ENCODE peak calls at places on chromosomes 2 and 18, in nine cellular contexts. D is omental fat pad, H is BJ, Y is neural crest cell, T is retinal pigment epithelial cell, S is testis, F is endothelial cell, A is WTC11, Z is AG04450. J is an unnamed sample.

GRCh38 chr2:127508621-127509034 is 17.7 kb downstream of the IWS1 start:
- DNase-seq in D (peak), H (peak), Y (no peak), T (peak), S (peak), F (no peak), A (no peak), Z (peak), J (peak)

GRCh38 chr2:220226076-220226475 is 598.6 kb downstream of the SLC4A3 start:
- DNase-seq in D (no peak), H (no peak), Y (no peak), T (no peak), S (no peak), F (no peak), A (no peak), Z (no peak), J (no peak)

GRCh38 chr2:15749460-15750432 is 158.1 kb downstream of the DDX1 start:
- DNase-seq in D (no peak), H (no peak), Y (no peak), T (no peak), S (no peak), F (no peak), A (no peak), Z (no peak), J (no peak)

GRCh38 chr2:191351921-191352320 is 106.7 kb downstream of the MYO1B start:
- DNase-seq in D (no peak), H (no peak), Y (no peak), T (no peak), S (no peak), F (no peak), A (no peak), Z (no peak), J (no peak)

GRCh38 chr18:10085876-10086275 is 172.1 kb downstream of the VAPA start:
- DNase-seq in D (no peak), H (no peak), Y (no peak), T (no peak), S (no peak), F (no peak), A (no peak), Z (no peak), J (no peak)

GRCh38 chr2:232741972-232742371 is 34.4 kb downstream of the KCNJ13 start:
- DNase-seq in D (no peak), H (no peak), Y (no peak), T (no peak), S (no peak), F (no peak), A (no peak), Z (no peak), J (no peak)

GRCh38 chr2:113264713-113265403 is 13.9 kb downstream of the PAX8 start:
- DNase-seq in D (no peak), H (no peak), Y (no peak), T (no peak), S (no peak), F (no peak), A (no peak), Z (no peak), J (no peak)

GRCh38 chr18:70620837-70621612 is 332.2 kb downstream of the SOCS6 start:
- DNase-seq in D (no peak), H (no peak), Y (no peak), T (no peak), S (no peak), F (no peak), A (no peak), Z (no peak), J (no peak)

GRCh38 chr2:175931751-175932295 is 70.2 kb downstream of the LNPK start:
- DNase-seq in D (no peak), H (peak), Y (no peak), T (no peak), S (no peak), F (no peak), A (no peak), Z (peak), J (no peak)

GRCh38 chr2:186887107-186888090 is 38.4 kb upstream of the ZSWIM2 start:
- DNase-seq in D (no peak), H (no peak), Y (no peak), T (no peak), S (peak), F (no peak), A (no peak), Z (no peak), J (no peak)

GRCh38 chr2:188146888-188147287 is 144.8 kb upstream of the GULP1 start:
- DNase-seq in D (no peak), H (no peak), Y (no peak), T (no peak), S (no peak), F (no peak), A (no peak), Z (no peak), J (no peak)

GRCh38 chr18:32749809-32750208 is 23.0 kb downstream of the KLHL14 start:
- DNase-seq in D (no peak), H (no peak), Y (no peak), T (no peak), S (no peak), F (no peak), A (no peak), Z (no peak), J (no peak)

GRCh38 chr2:180690611-180691010 is 289.8 kb upstream of the UBE2E3 start:
- DNase-seq in D (no peak), H (no peak), Y (no peak), T (no peak), S (no peak), F (no peak), A (no peak), Z (no peak), J (no peak)

GRCh38 chr18:77366725-77367641 is 117.3 kb downstream of the GALR1 start:
- DNase-seq in D (no peak), H (no peak), Y (peak), T (no peak), S (peak), F (no peak), A (no peak), Z (no peak), J (no peak)

GRCh38 chr2:36387258-36387916 is 31.8 kb downstream of the CRIM1 start:
- DNase-seq in D (no peak), H (no peak), Y (no peak), T (no peak), S (no peak), F (no peak), A (no peak), Z (no peak), J (no peak)

GRCh38 chr2:20232837-20233207 is 7.9 kb upstream of the SDC1 start:
- DNase-seq in D (no peak), H (no peak), Y (no peak), T (no peak), S (no peak), F (no peak), A (no peak), Z (no peak), J (peak)

GRCh38 chr2:68411397-68412126 is 46.5 kb downstream of the PLEK start:
- DNase-seq in D (no peak), H (no peak), Y (no peak), T (no peak), S (no peak), F (no peak), A (no peak), Z (no peak), J (no peak)

GRCh38 chr2:145380436-145381017 is 860.6 kb upstream of the ZEB2 start:
- DNase-seq in D (no peak), H (peak), Y (no peak), T (peak), S (no peak), F (no peak), A (no peak), Z (peak), J (peak)

GRCh38 chr2:240919786-240920782 is 13.9 kb downstream of the CROCC2 start:
- DNase-seq in D (no peak), H (no peak), Y (no peak), T (no peak), S (peak), F (peak), A (peak), Z (no peak), J (peak)

GRCh38 chr2:241859017-241859435 is 332 bp upstream of the PDCD1 start:
- DNase-seq in D (no peak), H (no peak), Y (no peak), T (no peak), S (no peak), F (no peak), A (no peak), Z (no peak), J (no peak)

GRCh38 chr18:49052891-49053644 is 102.3 kb upstream of the SMAD7 start:
- DNase-seq in D (no peak), H (peak), Y (no peak), T (peak), S (no peak), F (no peak), A (no peak), Z (peak), J (no peak)

GRCh38 chr2:223101340-223102039 is 49.5 kb downstream of the KCNE4 start:
- DNase-seq in D (no peak), H (no peak), Y (no peak), T (no peak), S (no peak), F (peak), A (peak), Z (no peak), J (peak)

GRCh38 chr2:119888673-119889072 is 124.2 kb upstream of the EPB41L5 start:
- DNase-seq in D (no peak), H (peak), Y (no peak), T (no peak), S (no peak), F (no peak), A (no peak), Z (peak), J (no peak)

GRCh38 chr2:154425999-154426398 is 272.5 kb upstream of the KCNJ3 start:
- DNase-seq in D (no peak), H (no peak), Y (no peak), T (no peak), S (peak), F (peak), A (no peak), Z (no peak), J (no peak)

GRCh38 chr2:38581193-38582147 is 21.3 kb downstream of the HNRNPLL start:
- DNase-seq in D (no peak), H (no peak), Y (peak), T (no peak), S (peak), F (no peak), A (peak), Z (peak), J (peak)

GRCh38 chr2:217254111-217254510 is 394.2 kb upstream of the TNP1 start:
- DNase-seq in D (no peak), H (no peak), Y (no peak), T (no peak), S (no peak), F (no peak), A (no peak), Z (no peak), J (no peak)

GRCh38 chr2:217260441-217261080 is 400.7 kb upstream of the TNP1 start:
- DNase-seq in D (no peak), H (no peak), Y (no peak), T (no peak), S (no peak), F (no peak), A (no peak), Z (no peak), J (no peak)

GRCh38 chr2:217258170-217258569 is 398.3 kb upstream of the TNP1 start:
- DNase-seq in D (no peak), H (no peak), Y (no peak), T (no peak), S (no peak), F (no peak), A (no peak), Z (no peak), J (no peak)

GRCh38 chr2:217252181-217252580 is 392.3 kb upstream of the TNP1 start:
- DNase-seq in D (no peak), H (no peak), Y (no peak), T (no peak), S (no peak), F (no peak), A (no peak), Z (no peak), J (no peak)

DNA sequence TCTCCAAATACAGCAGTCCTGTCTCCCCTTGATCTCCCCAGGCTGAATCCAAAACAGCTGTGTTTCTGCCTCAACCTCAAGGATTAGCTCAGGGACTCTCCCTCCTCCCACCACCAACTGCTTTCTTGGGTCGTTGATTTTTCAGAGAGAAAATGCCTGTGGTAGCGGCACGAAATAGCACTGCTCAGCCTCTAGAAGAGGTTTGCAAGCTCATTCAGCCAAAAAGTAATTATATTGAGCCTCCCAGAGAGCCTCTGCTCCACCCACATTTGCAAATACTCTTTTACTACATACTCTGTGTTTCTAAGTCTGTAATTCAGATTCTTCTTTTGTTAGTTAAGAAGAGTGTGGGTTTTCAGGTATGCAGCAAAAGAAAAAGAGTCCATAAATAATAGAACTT is 396.4 kb upstream of the TNP1 start:
- DNase-seq in D (no peak), H (peak), Y (no peak), T (no peak), S (no peak), F (no peak), A (no peak), Z (no peak), J (no peak)
- TF ChIP-seq CTCF in D (no peak), H (no peak), Y (no peak), T (no peak), S (no peak), F (no peak), A (no peak), Z (no peak), J (no peak)

GRCh38 chr2:8267103-8267502 is 414.8 kb upstream of the ID2 start:
- DNase-seq in D (no peak), H (no peak), Y (no peak), T (no peak), S (no peak), F (no peak), A (no peak), Z (no peak), J (no peak)

GRCh38 chr2:8267721-8268120 is 414.1 kb upstream of the ID2 start:
- DNase-seq in D (no peak), H (no peak), Y (no peak), T (no peak), S (no peak), F (no peak), A (no peak), Z (no peak), J (no peak)

GRCh38 chr2:8264981-8265380 is 416.9 kb upstream of the ID2 start:
- DNase-seq in D (no peak), H (no peak), Y (no peak), T (no peak), S (no peak), F (no peak), A (no peak), Z (no peak), J (no peak)

GRCh38 chr2:8263931-8264330 is 417.9 kb upstream of the ID2 start:
- DNase-seq in D (no peak), H (no peak), Y (no peak), T (no peak), S (no peak), F (no peak), A (no peak), Z (no peak), J (no peak)

DNA sequence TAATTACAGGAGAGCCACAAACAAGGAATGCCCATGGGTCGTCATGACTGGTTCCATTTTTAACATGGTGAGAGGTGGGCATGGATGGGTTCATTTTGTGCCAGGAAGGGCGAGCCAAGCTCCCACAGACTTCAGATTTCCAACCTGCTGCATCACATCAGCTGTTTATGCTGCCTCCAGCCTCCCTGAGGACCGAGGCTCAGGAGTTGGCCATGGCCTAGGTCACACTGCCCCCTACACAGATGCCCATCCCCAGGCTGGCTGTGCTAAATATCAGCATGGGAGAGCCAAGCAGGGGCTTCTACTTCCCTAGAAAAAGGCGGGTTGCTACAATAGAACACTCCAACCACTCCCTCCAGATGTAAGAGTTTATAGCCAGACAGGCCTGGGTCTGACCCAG is 416.0 kb upstream of the ID2 start:
- DNase-seq in D (no peak), H (no peak), Y (no peak), T (no peak), S (no peak), F (no peak), A (no peak), Z (no peak), J (no peak)
- TF ChIP-seq CTCF in D (no peak), H (no peak), Y (no peak), T (no peak), S (no peak), F (no peak), A (no peak), Z (no peak), J (no peak)

DNA sequence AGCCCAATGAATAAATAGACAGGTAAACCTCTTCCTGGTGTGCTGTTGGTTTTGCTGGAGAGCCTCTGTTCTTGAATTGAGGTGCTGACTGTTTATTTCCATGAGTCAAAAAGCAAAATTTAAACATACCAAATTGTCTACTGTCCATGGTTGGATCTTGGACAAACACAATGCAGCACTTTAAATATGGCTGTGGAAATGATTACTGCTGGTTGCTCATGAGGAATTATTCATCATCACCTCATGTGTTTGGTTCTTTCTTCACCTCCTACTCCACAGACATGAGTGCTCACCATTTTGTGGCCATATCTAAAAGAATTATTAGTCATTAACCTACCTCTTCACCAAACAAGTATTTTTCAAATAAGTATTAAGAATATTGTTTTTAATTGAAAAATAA is 85.3 kb upstream of the GALNT5 start:
- DNase-seq in D (no peak), H (no peak), Y (no peak), T (no peak), S (no peak), F (no peak), A (no peak), Z (no peak), J (no peak)
- TF ChIP-seq CTCF in D (no peak), H (no peak), Y (no peak), T (no peak), S (no peak), F (no peak), A (no peak), Z (no peak), J (no peak)

DNA sequence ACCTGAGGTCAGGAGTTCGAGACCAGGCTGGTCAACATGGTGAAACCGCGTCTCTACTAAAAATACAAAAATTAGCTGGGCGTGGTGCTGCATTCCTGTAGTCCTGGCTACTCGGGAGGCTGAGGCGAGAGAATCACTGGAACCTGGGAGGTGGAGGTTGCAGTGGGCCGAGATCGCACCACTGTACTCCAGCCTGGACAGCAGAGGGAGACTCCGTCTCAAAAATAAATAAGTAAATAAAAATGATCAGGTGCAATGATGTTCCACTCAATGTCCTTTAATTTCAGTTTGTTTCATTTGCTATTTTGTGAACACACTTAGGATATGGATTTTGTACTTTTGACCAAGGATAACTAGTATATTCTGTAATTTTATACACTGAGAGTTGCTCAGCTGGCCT is 9.3 kb downstream of the HADHA start:
- DNase-seq in D (no peak), H (no peak), Y (no peak), T (no peak), S (no peak), F (no peak), A (no peak), Z (no peak), J (no peak)
- TF ChIP-seq CTCF in D (no peak), H (peak), Y (peak), T (peak), S (no peak), F (no peak), A (no peak), Z (no peak), J (no peak)

DNA sequence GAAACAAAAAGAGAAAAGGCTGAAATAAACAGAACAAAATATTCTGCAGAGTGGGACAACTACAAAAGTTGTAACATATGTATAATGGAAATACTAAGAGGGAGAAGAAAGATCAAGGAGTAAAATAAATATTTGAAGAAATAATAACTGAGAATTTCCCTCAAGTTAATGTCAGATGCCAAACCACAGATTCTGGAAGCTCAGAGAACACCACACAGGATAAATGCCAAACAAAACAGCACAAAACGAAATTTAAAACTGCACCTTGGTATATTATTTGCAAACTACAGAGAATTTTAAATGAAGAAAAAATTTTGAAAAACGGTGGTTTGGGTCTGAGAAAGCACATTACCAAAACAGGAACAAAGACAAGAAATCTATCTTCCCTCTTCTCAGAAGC is 1588.9 kb upstream of the TMEFF2 start:
- DNase-seq in D (no peak), H (no peak), Y (no peak), T (no peak), S (no peak), F (no peak), A (no peak), Z (no peak), J (no peak)
- TF ChIP-seq CTCF in D (no peak), H (no peak), Y (no peak), T (no peak), S (no peak), F (no peak), A (no peak), Z (no peak), J (no peak)

DNA sequence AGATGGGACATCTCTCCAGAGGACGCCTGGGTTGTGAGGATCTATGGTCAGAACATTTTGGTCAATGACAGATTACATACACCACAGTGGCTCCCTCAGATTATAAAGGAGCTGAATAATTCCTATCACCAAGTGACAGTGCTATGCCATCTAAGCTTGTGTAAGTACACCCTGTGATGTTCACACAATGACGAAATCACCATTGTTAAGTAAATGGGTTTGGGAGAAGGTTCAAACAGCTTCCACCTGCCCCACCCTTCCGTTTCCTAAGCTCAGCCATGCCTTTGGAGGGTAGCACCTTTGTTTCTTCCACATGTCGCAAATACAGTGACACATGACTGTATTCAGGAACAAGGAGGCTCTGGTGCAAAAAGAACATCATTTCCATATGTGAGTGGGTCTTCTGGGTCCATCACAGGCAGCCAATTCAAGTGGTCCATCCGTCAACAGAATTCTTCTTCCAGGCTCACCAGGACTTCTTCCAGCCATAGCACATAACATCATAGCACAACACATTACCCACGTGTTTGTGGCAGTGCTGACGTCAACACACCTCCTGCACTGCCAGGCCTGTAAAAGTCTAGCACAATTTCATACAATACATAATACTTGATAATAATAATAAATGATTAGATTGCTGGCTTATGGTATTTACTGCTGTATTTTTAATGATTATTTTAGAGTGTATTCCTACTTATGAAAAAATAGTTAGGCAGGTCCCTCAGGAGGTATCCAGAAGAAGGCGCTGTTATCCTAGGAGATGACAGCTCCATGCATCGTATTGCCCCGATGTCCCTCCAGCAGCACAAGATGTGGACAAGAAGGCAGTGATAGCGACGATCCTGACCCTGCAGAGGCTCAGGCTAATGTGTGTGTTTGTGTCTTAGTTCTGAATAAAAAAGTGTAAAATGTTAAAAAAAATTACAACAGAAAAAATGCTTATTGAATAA is 264.8 kb downstream of the ANAPC1 start:
- DNase-seq in D (no peak), H (no peak), Y (no peak), T (no peak), S (no peak), F (no peak), A (no peak), Z (no peak), J (no peak)
- TF ChIP-seq CTCF in D (no peak), H (no peak), Y (no peak), T (peak), S (no peak), F (no peak), A (no peak), Z (no peak), J (no peak)

GRCh38 chr2:224278531-224278930 is 123.4 kb downstream of the FAM124B start:
- DNase-seq in D (no peak), H (peak), Y (no peak), T (no peak), S (no peak), F (no peak), A (no peak), Z (no peak), J (no peak)
- TF ChIP-seq CTCF in D (no peak), H (no peak), Y (no peak), T (no peak), S (no peak), F (no peak), A (no peak), Z (no peak), J (no peak)

J was measured in Calu3.